ENCODE peak calls at places on chromosomes 16 and 17, in nine cellular contexts. H is PC-3, A is prostate gland, Y is cardiac muscle cell, Z is NCI-H1092, C is foreskin fibroblast, L is neural crest cell, F is ascending aorta, J is sciatic nerve. K is an unnamed sample.

GRCh38 chr16:24730914-24731313 is 1.5 kb downstream of the TNRC6A start:
- DNase-seq in A (no peak), J (no peak), Y (no peak), F (no peak), C (no peak), Z (no peak), H (no peak), L (no peak), K (no peak)

GRCh38 chr16:66961065-66961744 is at the start of gene CES3:
- DNase-seq in H (peak), F (no peak), L (peak), A (no peak), Z (peak), J (no peak), C (peak), Y (peak), K (peak)

GRCh38 chr16:88695218-88695617 is 8.9 kb upstream of the SNAI3 start:
- DNase-seq in J (no peak), Y (no peak), H (no peak), Z (no peak), A (no peak), F (no peak), L (no peak), C (no peak), K (no peak)

GRCh38 chr17:40520991-40521453 is 19.6 kb upstream of the TNS4 start:
- DNase-seq in Z (no peak), L (no peak), C (no peak), H (no peak), F (no peak), Y (no peak), J (peak), A (no peak), K (no peak)

GRCh38 chr17:46035112-46035818 is 36.2 kb downstream of the STH start:
- DNase-seq in L (no peak), F (no peak), J (no peak), H (no peak), A (no peak), C (no peak), Y (no peak), Z (no peak), K (no peak)

GRCh38 chr16:65122974-65123845 is 1.3 kb upstream of the CDH11 start:
- DNase-seq in C (peak), H (peak), J (peak), A (peak), L (peak), Y (peak), F (no peak), Z (no peak), K (peak)

GRCh38 chr16:14527411-14528044 is 102.5 kb downstream of the PARN start:
- DNase-seq in Y (peak), C (peak), H (no peak), Z (no peak), L (no peak), F (no peak), J (no peak), A (no peak), K (no peak)

GRCh38 chr17:60090412-60090811 is 11.7 kb upstream of the HEATR6 start:
- DNase-seq in J (no peak), H (no peak), L (no peak), F (no peak), A (peak), Y (no peak), Z (no peak), C (no peak), K (no peak)

GRCh38 chr16:12147681-12148479 is 171.3 kb downstream of the SNX29 start:
- DNase-seq in Z (no peak), C (no peak), A (no peak), F (no peak), H (peak), L (no peak), J (no peak), Y (no peak), K (no peak)

GRCh38 chr16:3662601-3663000 is 8.1 kb downstream of the DNASE1 start:
- DNase-seq in Y (no peak), F (no peak), Z (no peak), J (no peak), L (no peak), A (no peak), C (no peak), H (no peak), K (no peak)

GRCh38 chr17:46929413-46929812 is 6.5 kb downstream of the GOSR2 start:
- DNase-seq in F (no peak), J (no peak), Y (no peak), H (peak), C (peak), A (no peak), L (no peak), Z (no peak), K (peak)

GRCh38 chr16:88617268-88618031 is 20.9 kb upstream of the IL17C start:
- DNase-seq in Z (peak), A (peak), Y (no peak), L (no peak), H (peak), J (no peak), F (no peak), C (no peak), K (peak)

GRCh38 chr16:50595854-50596253 is 47.7 kb downstream of the NKD1 start:
- DNase-seq in A (no peak), Y (no peak), F (no peak), C (no peak), L (no peak), J (no peak), Z (no peak), H (no peak), K (no peak)

GRCh38 chr17:71759422-71760060 is 361.3 kb upstream of the SOX9 start:
- DNase-seq in L (no peak), F (no peak), C (no peak), Y (no peak), A (no peak), H (no peak), J (no peak), Z (no peak), K (no peak)

GRCh38 chr17:1137465-1137894 is 42.3 kb downstream of the ABR start:
- DNase-seq in H (no peak), A (no peak), F (no peak), Y (peak), Z (peak), L (no peak), C (no peak), J (no peak), K (no peak)

GRCh38 chr17:15250459-15250858 is 14.7 kb downstream of the PMP22 start:
- DNase-seq in Z (no peak), L (no peak), C (no peak), Y (no peak), A (no peak), F (no peak), H (no peak), J (no peak), K (no peak)

GRCh38 chr16:81431554-81432353 is 12.9 kb upstream of the CMIP start:
- DNase-seq in A (no peak), L (no peak), J (no peak), Z (peak), H (peak), F (peak), Y (peak), C (peak), K (no peak)

GRCh38 chr16:3058173-3059030 is 7.0 kb upstream of the IL32 start:
- DNase-seq in Y (peak), F (no peak), Z (no peak), H (peak), J (no peak), A (peak), L (no peak), C (peak), K (peak)

GRCh38 chr16:85329059-85329812 is 217.0 kb upstream of the CIBAR2 start:
- DNase-seq in Y (peak), A (no peak), Z (peak), J (no peak), C (no peak), F (no peak), L (peak), H (no peak), K (peak)

GRCh38 chr17:11561281-11561680 is 37.0 kb upstream of the DNAH9 start:
- DNase-seq in C (no peak), L (no peak), Y (no peak), F (no peak), A (no peak), Z (no peak), J (no peak), H (no peak), K (no peak)

K was measured in hepatocyte.